ENCODE peak calls at places on chromosomes 5 and 9, in ten cellular contexts. One of them, this sample, is unnamed.

GRCh38 chr5:1282139-1282992 is 12.5 kb downstream of the TERT start:
- DNase-seq in NB4: no peak
- DNase-seq in tibial artery: no peak
- DNase-seq in left ventricle myocardium inferior: peak
- DNase-seq in sigmoid colon: peak
- DNase-seq in K562: no peak
- DNase-seq in heart right ventricle: peak
- DNase-seq in fibroblast of lung: no peak
- DNase-seq in lung: no peak
- DNase-seq in colonic mucosa: peak
- DNase-seq in this sample: no peak

GRCh38 chr9:83992407-83992806 is 11.8 kb downstream of the RMI1 start:
- DNase-seq in NB4: no peak
- DNase-seq in tibial artery: no peak
- DNase-seq in left ventricle myocardium inferior: no peak
- DNase-seq in sigmoid colon: no peak
- DNase-seq in K562: peak
- DNase-seq in heart right ventricle: no peak
- DNase-seq in fibroblast of lung: peak
- DNase-seq in lung: no peak
- DNase-seq in colonic mucosa: no peak
- DNase-seq in this sample: no peak

GRCh38 chr5:117454716-117455212 is 880.1 kb upstream of the SEMA6A start:
- DNase-seq in NB4: peak
- DNase-seq in tibial artery: peak
- DNase-seq in left ventricle myocardium inferior: peak
- DNase-seq in sigmoid colon: no peak
- DNase-seq in K562: peak
- DNase-seq in heart right ventricle: no peak
- DNase-seq in fibroblast of lung: peak
- DNase-seq in lung: peak
- DNase-seq in colonic mucosa: peak
- DNase-seq in this sample: no peak

GRCh38 chr5:77957-78804 is 13.8 kb upstream of the PLEKHG4B start:
- DNase-seq in NB4: peak
- DNase-seq in tibial artery: no peak
- DNase-seq in left ventricle myocardium inferior: peak
- DNase-seq in sigmoid colon: no peak
- DNase-seq in K562: peak
- DNase-seq in heart right ventricle: peak
- DNase-seq in fibroblast of lung: peak
- DNase-seq in lung: no peak
- DNase-seq in colonic mucosa: no peak
- DNase-seq in this sample: peak

GRCh38 chr5:143955140-143955539 is 143.2 kb downstream of the HMHB1 start:
- DNase-seq in NB4: no peak
- DNase-seq in tibial artery: no peak
- DNase-seq in left ventricle myocardium inferior: peak
- DNase-seq in sigmoid colon: no peak
- DNase-seq in K562: no peak
- DNase-seq in heart right ventricle: no peak
- DNase-seq in fibroblast of lung: no peak
- DNase-seq in lung: no peak
- DNase-seq in colonic mucosa: no peak
- DNase-seq in this sample: no peak

GRCh38 chr9:5443845-5444244 is 6.1 kb upstream of the PLGRKT start:
- DNase-seq in NB4: no peak
- DNase-seq in tibial artery: no peak
- DNase-seq in left ventricle myocardium inferior: no peak
- DNase-seq in sigmoid colon: no peak
- DNase-seq in K562: no peak
- DNase-seq in heart right ventricle: no peak
- DNase-seq in fibroblast of lung: no peak
- DNase-seq in lung: no peak
- DNase-seq in colonic mucosa: no peak
- DNase-seq in this sample: no peak

GRCh38 chr9:136587145-136587943 is 41.5 kb upstream of the NOTCH1 start:
- DNase-seq in NB4: peak
- DNase-seq in tibial artery: peak
- DNase-seq in left ventricle myocardium inferior: peak
- DNase-seq in sigmoid colon: peak
- DNase-seq in K562: peak
- DNase-seq in heart right ventricle: peak
- DNase-seq in fibroblast of lung: peak
- DNase-seq in lung: peak
- DNase-seq in colonic mucosa: peak
- DNase-seq in this sample: no peak

GRCh38 chr5:159582756-159583523 is 252.7 kb upstream of the IL12B start:
- DNase-seq in NB4: no peak
- DNase-seq in tibial artery: no peak
- DNase-seq in left ventricle myocardium inferior: no peak
- DNase-seq in sigmoid colon: no peak
- DNase-seq in K562: no peak
- DNase-seq in heart right ventricle: no peak
- DNase-seq in fibroblast of lung: peak
- DNase-seq in lung: no peak
- DNase-seq in colonic mucosa: no peak
- DNase-seq in this sample: no peak

GRCh38 chr9:111232997-111233790 is 96.8 kb downstream of the OR2K2 start:
- DNase-seq in NB4: no peak
- DNase-seq in tibial artery: no peak
- DNase-seq in left ventricle myocardium inferior: no peak
- DNase-seq in sigmoid colon: no peak
- DNase-seq in K562: no peak
- DNase-seq in heart right ventricle: no peak
- DNase-seq in fibroblast of lung: peak
- DNase-seq in lung: no peak
- DNase-seq in colonic mucosa: no peak
- DNase-seq in this sample: no peak

GRCh38 chr5:137316346-137316736 is 182.8 kb downstream of the SPOCK1 start:
- DNase-seq in NB4: no peak
- DNase-seq in tibial artery: no peak
- DNase-seq in left ventricle myocardium inferior: no peak
- DNase-seq in sigmoid colon: no peak
- DNase-seq in K562: no peak
- DNase-seq in heart right ventricle: no peak
- DNase-seq in fibroblast of lung: no peak
- DNase-seq in lung: no peak
- DNase-seq in colonic mucosa: no peak
- DNase-seq in this sample: peak

GRCh38 chr9:84697494-84698114 is 28.1 kb downstream of the NTRK2 start:
- DNase-seq in NB4: peak
- DNase-seq in tibial artery: peak
- DNase-seq in left ventricle myocardium inferior: peak
- DNase-seq in sigmoid colon: no peak
- DNase-seq in K562: peak
- DNase-seq in heart right ventricle: peak
- DNase-seq in fibroblast of lung: peak
- DNase-seq in lung: peak
- DNase-seq in colonic mucosa: peak
- DNase-seq in this sample: no peak

GRCh38 chr9:133948138-133948537 is 44.0 kb downstream of the VAV2 start:
- DNase-seq in NB4: no peak
- DNase-seq in tibial artery: no peak
- DNase-seq in left ventricle myocardium inferior: peak
- DNase-seq in sigmoid colon: peak
- DNase-seq in K562: no peak
- DNase-seq in heart right ventricle: no peak
- DNase-seq in fibroblast of lung: no peak
- DNase-seq in lung: no peak
- DNase-seq in colonic mucosa: no peak
- DNase-seq in this sample: no peak

GRCh38 chr9:105259274-105259673 is 14.8 kb downstream of the SLC44A1 start:
- DNase-seq in NB4: no peak
- DNase-seq in tibial artery: no peak
- DNase-seq in left ventricle myocardium inferior: no peak
- DNase-seq in sigmoid colon: no peak
- DNase-seq in K562: no peak
- DNase-seq in heart right ventricle: no peak
- DNase-seq in fibroblast of lung: peak
- DNase-seq in lung: no peak
- DNase-seq in colonic mucosa: no peak
- DNase-seq in this sample: no peak

GRCh38 chr9:73081979-73082657 is 69.5 kb upstream of the ANXA1 start:
- DNase-seq in NB4: peak
- DNase-seq in tibial artery: no peak
- DNase-seq in left ventricle myocardium inferior: no peak
- DNase-seq in sigmoid colon: no peak
- DNase-seq in K562: peak
- DNase-seq in heart right ventricle: no peak
- DNase-seq in fibroblast of lung: peak
- DNase-seq in lung: no peak
- DNase-seq in colonic mucosa: no peak
- DNase-seq in this sample: peak

GRCh38 chr5:73297430-73297829 is 124.4 kb downstream of the TMEM174 start:
- DNase-seq in NB4: no peak
- DNase-seq in tibial artery: no peak
- DNase-seq in left ventricle myocardium inferior: no peak
- DNase-seq in sigmoid colon: no peak
- DNase-seq in K562: no peak
- DNase-seq in heart right ventricle: no peak
- DNase-seq in fibroblast of lung: no peak
- DNase-seq in lung: no peak
- DNase-seq in colonic mucosa: no peak
- DNase-seq in this sample: no peak

GRCh38 chr5:71789746-71790145 is 70.7 kb downstream of the CARTPT start:
- DNase-seq in NB4: no peak
- DNase-seq in tibial artery: no peak
- DNase-seq in left ventricle myocardium inferior: no peak
- DNase-seq in sigmoid colon: no peak
- DNase-seq in K562: no peak
- DNase-seq in heart right ventricle: no peak
- DNase-seq in fibroblast of lung: no peak
- DNase-seq in lung: no peak
- DNase-seq in colonic mucosa: no peak
- DNase-seq in this sample: no peak

GRCh38 chr5:159412284-159413046 is 82.2 kb upstream of the IL12B start:
- DNase-seq in NB4: peak
- DNase-seq in tibial artery: no peak
- DNase-seq in left ventricle myocardium inferior: no peak
- DNase-seq in sigmoid colon: no peak
- DNase-seq in K562: no peak
- DNase-seq in heart right ventricle: no peak
- DNase-seq in fibroblast of lung: no peak
- DNase-seq in lung: peak
- DNase-seq in colonic mucosa: peak
- DNase-seq in this sample: no peak

GRCh38 chr9:89434636-89435314 is 63.1 kb downstream of the SEMA4D start:
- DNase-seq in NB4: no peak
- DNase-seq in tibial artery: no peak
- DNase-seq in left ventricle myocardium inferior: no peak
- DNase-seq in sigmoid colon: no peak
- DNase-seq in K562: no peak
- DNase-seq in heart right ventricle: no peak
- DNase-seq in fibroblast of lung: no peak
- DNase-seq in lung: no peak
- DNase-seq in colonic mucosa: no peak
- DNase-seq in this sample: no peak
- H3K4me3 ChIP-seq in NB4: no peak
- H3K4me3 ChIP-seq in tibial artery: no peak
- H3K4me3 ChIP-seq in left ventricle myocardium inferior: no peak
- H3K4me3 ChIP-seq in sigmoid colon: no peak
- H3K4me3 ChIP-seq in K562: no peak
- H3K4me3 ChIP-seq in heart right ventricle: no peak
- H3K4me3 ChIP-seq in fibroblast of lung: no peak
- H3K4me3 ChIP-seq in lung: no peak
- H3K4me3 ChIP-seq in colonic mucosa: no peak
- H3K4me3 ChIP-seq in this sample: no peak

GRCh38 chr5:43967165-43967564 is 364.2 kb downstream of the NNT start:
- DNase-seq in NB4: no peak
- DNase-seq in tibial artery: no peak
- DNase-seq in left ventricle myocardium inferior: no peak
- DNase-seq in sigmoid colon: no peak
- DNase-seq in K562: no peak
- DNase-seq in heart right ventricle: no peak
- DNase-seq in fibroblast of lung: peak
- DNase-seq in lung: no peak
- DNase-seq in colonic mucosa: no peak
- DNase-seq in this sample: no peak
- TF ChIP-seq CTCF in NB4: no peak
- TF ChIP-seq CTCF in tibial artery: no peak
- TF ChIP-seq CTCF in left ventricle myocardium inferior: no peak
- TF ChIP-seq CTCF in sigmoid colon: no peak
- TF ChIP-seq CTCF in K562: no peak
- TF ChIP-seq CTCF in heart right ventricle: no peak
- TF ChIP-seq CTCF in fibroblast of lung: no peak
- TF ChIP-seq CTCF in lung: no peak
- TF ChIP-seq CTCF in colonic mucosa: no peak
- TF ChIP-seq CTCF in this sample: no peak

GRCh38 chr5:7391215-7391614 is 4.7 kb upstream of the ADCY2 start:
- DNase-seq in NB4: no peak
- DNase-seq in tibial artery: no peak
- DNase-seq in left ventricle myocardium inferior: no peak
- DNase-seq in sigmoid colon: no peak
- DNase-seq in K562: no peak
- DNase-seq in heart right ventricle: no peak
- DNase-seq in fibroblast of lung: no peak
- DNase-seq in lung: no peak
- DNase-seq in colonic mucosa: no peak
- DNase-seq in this sample: no peak
- H3K4me3 ChIP-seq in NB4: no peak
- H3K4me3 ChIP-seq in tibial artery: no peak
- H3K4me3 ChIP-seq in left ventricle myocardium inferior: no peak
- H3K4me3 ChIP-seq in sigmoid colon: no peak
- H3K4me3 ChIP-seq in K562: no peak
- H3K4me3 ChIP-seq in heart right ventricle: no peak
- H3K4me3 ChIP-seq in fibroblast of lung: no peak
- H3K4me3 ChIP-seq in lung: no peak
- H3K4me3 ChIP-seq in colonic mucosa: no peak
- H3K4me3 ChIP-seq in this sample: no peak

DNA sequence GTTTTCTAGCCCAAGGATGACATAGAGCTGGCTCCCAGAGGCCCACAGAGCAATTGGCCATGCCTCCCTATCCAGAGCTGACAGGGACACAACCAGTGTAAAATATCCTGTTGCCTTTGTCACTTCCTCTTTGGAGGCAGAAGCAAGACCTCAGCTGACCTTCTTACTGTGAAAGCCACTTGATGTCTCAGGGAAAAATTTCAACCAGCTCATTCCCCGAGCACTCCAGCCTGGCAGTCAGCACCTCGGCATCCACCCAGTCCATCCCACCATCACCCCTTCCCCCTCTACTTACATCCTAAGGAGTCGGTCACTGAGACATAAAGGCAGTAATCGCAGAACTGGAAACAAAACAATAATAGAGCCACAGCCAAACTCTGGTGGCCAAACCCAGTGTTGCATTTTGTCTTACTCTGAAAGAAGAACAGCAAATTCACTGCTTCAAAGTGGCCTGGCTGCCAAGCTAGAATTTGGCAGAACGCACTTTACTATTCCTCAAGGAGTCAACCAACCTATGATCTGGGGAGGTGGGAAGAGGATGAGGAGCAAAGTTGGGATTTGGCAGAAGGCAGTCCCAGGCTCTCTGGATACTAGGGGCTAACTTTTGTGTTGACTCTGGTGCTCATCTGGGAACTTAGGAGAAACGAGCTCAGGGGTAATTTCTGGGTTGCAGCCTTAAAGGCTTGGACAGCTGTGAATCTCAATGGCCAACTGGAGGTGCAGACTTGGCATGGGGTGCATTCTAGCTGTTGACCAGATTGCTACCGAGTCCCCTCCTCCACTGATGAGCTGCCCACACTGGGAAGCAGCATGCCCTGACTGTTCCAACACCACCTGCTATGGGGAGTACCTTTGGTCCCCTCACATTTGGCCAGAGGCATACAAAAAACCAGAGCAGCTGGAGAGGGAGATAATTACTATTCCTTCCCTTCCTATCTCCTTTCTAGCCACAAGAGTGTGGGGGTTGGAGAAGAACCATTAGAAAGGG is 13.7 kb downstream of the NIPAL4 start:
- DNase-seq in NB4: peak
- DNase-seq in tibial artery: no peak
- DNase-seq in left ventricle myocardium inferior: no peak
- DNase-seq in sigmoid colon: peak
- DNase-seq in K562: no peak
- DNase-seq in heart right ventricle: no peak
- DNase-seq in fibroblast of lung: no peak
- DNase-seq in lung: no peak
- DNase-seq in colonic mucosa: no peak
- DNase-seq in this sample: no peak
- TF ChIP-seq CTCF in NB4: no peak
- TF ChIP-seq CTCF in tibial artery: no peak
- TF ChIP-seq CTCF in left ventricle myocardium inferior: peak
- TF ChIP-seq CTCF in sigmoid colon: no peak
- TF ChIP-seq CTCF in K562: no peak
- TF ChIP-seq CTCF in heart right ventricle: no peak
- TF ChIP-seq CTCF in fibroblast of lung: no peak
- TF ChIP-seq CTCF in lung: no peak
- TF ChIP-seq CTCF in colonic mucosa: no peak
- TF ChIP-seq CTCF in this sample: no peak

This sample was measured in retinal pigment epithelial cell.